ENCODE peak calls at places on chromosome 5, in four cellular contexts. P is NCI-H748 treated with DMSO at 0.1 percent for 48 hours; F is stimulated activated CD4-positive, alpha-beta T cell treated with anti-CD3 and anti-CD28 coated beads, Interleukin-2, amount 100 ng/mL, for 48 hours; T is lung microvascular endothelial cell. U is an unnamed sample.

GRCh38 chr5:136979131-136979530 is 520.0 kb downstream of the SPOCK1 start:
- DNase-seq in T (no peak), F (no peak), P (no peak), U (no peak)

GRCh38 chr5:77560677-77561263 is 68.7 kb upstream of the WDR41 start:
- DNase-seq in T (peak; percentile 56), P (peak; percentile 34), F (no peak), U (peak; percentile 3)

GRCh38 chr5:143890475-143890874 is 78.5 kb downstream of the HMHB1 start:
- DNase-seq in P (no peak), T (no peak), F (no peak), U (no peak)

GRCh38 chr5:115947260-115947659 is 15.0 kb upstream of the LVRN start:
- DNase-seq in T (no peak), F (no peak), P (no peak), U (no peak)

GRCh38 chr5:83029912-83030311 is 47.3 kb downstream of the TMEM167A start:
- DNase-seq in T (peak; percentile 7), P (no peak), F (no peak), U (no peak)

GRCh38 chr5:8730194-8730593 is 815.7 kb downstream of the SEMA5A start:
- DNase-seq in F (no peak), T (no peak), P (no peak), U (no peak)

GRCh38 chr5:142320851-142321560 is 3.8 kb downstream of the SPRY4 start:
- DNase-seq in T (peak; percentile 45), P (no peak), F (no peak), U (no peak)

GRCh38 chr5:173239233-173239593 is 4.2 kb upstream of the NKX2-5 start:
- DNase-seq in T (no peak), P (no peak), F (no peak), U (no peak)

GRCh38 chr5:2430606-2431005 is 320.9 kb downstream of the IRX2 start:
- DNase-seq in P (peak; percentile 68), T (no peak), F (no peak), U (peak; percentile 52)

GRCh38 chr5:173670130-173670591 is 53.7 kb upstream of the BOD1 start:
- DNase-seq in F (no peak), P (no peak), T (no peak), U (no peak)

GRCh38 chr5:61052870-61053269 is 107.9 kb downstream of the NDUFAF2 start:
- DNase-seq in T (peak; percentile 75), F (no peak), P (no peak), U (no peak)

GRCh38 chr5:61784337-61784736 is 452.3 kb downstream of the ZSWIM6 start:
- DNase-seq in P (no peak), T (peak; percentile 2), F (no peak), U (no peak)

GRCh38 chr5:74186351-74187315 is 453.9 kb downstream of the ENC1 start:
- DNase-seq in T (no peak), P (no peak), F (no peak), U (peak; percentile 1)

GRCh38 chr5:107930891-107931290 is 260.2 kb upstream of the EFNA5 start:
- DNase-seq in F (no peak), T (no peak), P (no peak), U (no peak)

GRCh38 chr5:150621301-150621700 is 19.2 kb upstream of the SYNPO start:
- DNase-seq in P (no peak), F (no peak), T (no peak), U (no peak)

GRCh38 chr5:97071101-97071500 is 71.3 kb downstream of the LIX1 start:
- DNase-seq in F (no peak), T (peak; percentile 50), P (no peak), U (no peak)

GRCh38 chr5:35608881-35609779 is 8.5 kb upstream of the SPEF2 start:
- DNase-seq in T (no peak), P (no peak), F (no peak), U (no peak)

GRCh38 chr5:9339206-9339818 is 206.6 kb downstream of the SEMA5A start:
- DNase-seq in F (no peak), T (no peak), P (no peak), U (no peak)